ENCODE peak calls at places on chromosomes 4 and X, in six cellular contexts. Q is substantia nigra, V is PC-3, Z is mesenchymal stem cell, X is left lung, S is lung. G is an unnamed sample.

GRCh38 chrX:19698125-19698524 is 182.8 kb upstream of the MAP3K15 start:
- DNase-seq in Z (peak; percentile 53), S (peak; percentile 36), X (no peak), V (peak; percentile 70), Q (no peak), G (peak; percentile 20)

GRCh38 chrX:23764585-23764984 is 18.4 kb upstream of the SAT1 start:
- DNase-seq in X (no peak), Z (no peak), V (no peak), S (no peak), Q (no peak), G (no peak)

GRCh38 chrX:68461541-68461940 is 28.2 kb upstream of the OPHN1 start:
- DNase-seq in Z (peak; percentile 2), Q (no peak), X (no peak), V (no peak), S (no peak), G (no peak)

GRCh38 chr4:187550256-187550950 is 445.2 kb upstream of the ZFP42 start:
- DNase-seq in S (no peak), V (peak; percentile 22), X (no peak), Z (no peak), Q (no peak), G (no peak)

GRCh38 chr4:71209161-71209560 is 129.7 kb upstream of the SLC4A4 start:
- DNase-seq in Z (peak; percentile 65), Q (no peak), X (no peak), V (no peak), S (no peak), G (no peak)

GRCh38 chr4:177356191-177356590 is 46.5 kb downstream of the NEIL3 start:
- DNase-seq in Q (no peak), V (no peak), S (no peak), Z (no peak), X (no peak), G (no peak)

GRCh38 chrX:19195243-19195610 is 73.0 kb upstream of the ADGRG2 start:
- DNase-seq in X (no peak), V (no peak), Q (no peak), Z (no peak), S (no peak), G (no peak)

GRCh38 chr4:125244848-125245450 is 69.8 kb upstream of the FAT4 start:
- DNase-seq in X (no peak), S (no peak), V (peak; percentile 46), Q (no peak), Z (peak; percentile 36), G (no peak)

GRCh38 chrX:8629871-8630270 is 102.1 kb downstream of the ANOS1 start:
- DNase-seq in S (no peak), Q (no peak), X (no peak), V (peak; percentile 93), Z (no peak), G (no peak)

GRCh38 chr4:19807505-19807904 is 444.2 kb upstream of the SLIT2 start:
- DNase-seq in S (no peak), V (peak; percentile 4), X (no peak), Z (peak; percentile 82), Q (no peak), G (no peak)

GRCh38 chr4:133483600-133484246 is 334.6 kb downstream of the PCDH10 start:
- DNase-seq in Q (peak; percentile 6), X (no peak), S (no peak), Z (peak; percentile 62), V (peak; percentile 45), G (no peak)

GRCh38 chr4:168308912-168309311 is 9.6 kb downstream of the DDX60 start:
- DNase-seq in V (no peak), X (no peak), S (no peak), Z (no peak), Q (no peak), G (no peak)

GRCh38 chrX:38774249-38774648 is 27.0 kb upstream of the MID1IP1 start:
- DNase-seq in V (peak; percentile 15), S (no peak), X (no peak), Z (no peak), Q (no peak), G (no peak)

GRCh38 chrX:40877869-40878268 is 142.5 kb upstream of the MED14 start:
- DNase-seq in Q (no peak), S (no peak), V (peak; percentile 61), Z (peak; percentile 24), X (no peak), G (no peak)

GRCh38 chrX:66051989-66052388 is 12.1 kb upstream of the VSIG4 start:
- DNase-seq in Z (no peak), X (no peak), S (no peak), Q (no peak), V (no peak), G (no peak)

GRCh38 chr4:79049840-79050520 is 110.7 kb upstream of the PAQR3 start:
- DNase-seq in X (no peak), Q (no peak), Z (no peak), S (no peak), V (peak; percentile 8), G (no peak)

GRCh38 chr4:2755821-2756690 is at the start of gene TNIP2:
- DNase-seq in X (peak; percentile 92), S (peak; percentile 85), Z (peak; percentile 80), Q (peak; percentile 66), V (peak; percentile 73), G (peak; percentile 84)
- H3K27ac ChIP-seq in X (peak within 1 kb of the TSS; percentile 94), S (peak within 1 kb of the TSS; percentile 94), Z (no peak within 1 kb of the TSS), Q (peak within 1 kb of the TSS; percentile 75), V (peak within 1 kb of the TSS; percentile 29), G (peak within 1 kb of the TSS; percentile 84)

GRCh38 chr4:153464068-153464467 is 2.1 kb upstream of the TMEM131L start:
- DNase-seq in V (peak; percentile 12), X (no peak), Q (no peak), Z (peak; percentile 22), S (no peak), G (no peak)

GRCh38 chr4:153465922-153466636 is at the start of gene TMEM131L:
- DNase-seq in X (peak; percentile 78), Z (peak; percentile 71), S (peak; percentile 73), Q (peak; percentile 64), V (peak; percentile 53), G (peak; percentile 85)

GRCh38 chr4:153466637-153467153 is 535 bp downstream of the TMEM131L start:
- DNase-seq in Z (no peak), Q (no peak), S (no peak), V (no peak), X (no peak), G (no peak)

GRCh38 chr4:153465583-153465921 is 608 bp upstream of the TMEM131L start:
- DNase-seq in Z (peak; percentile 62), Q (no peak), X (peak; percentile 51), S (peak; percentile 41), V (peak; percentile 47), G (peak; percentile 84)

DNA sequence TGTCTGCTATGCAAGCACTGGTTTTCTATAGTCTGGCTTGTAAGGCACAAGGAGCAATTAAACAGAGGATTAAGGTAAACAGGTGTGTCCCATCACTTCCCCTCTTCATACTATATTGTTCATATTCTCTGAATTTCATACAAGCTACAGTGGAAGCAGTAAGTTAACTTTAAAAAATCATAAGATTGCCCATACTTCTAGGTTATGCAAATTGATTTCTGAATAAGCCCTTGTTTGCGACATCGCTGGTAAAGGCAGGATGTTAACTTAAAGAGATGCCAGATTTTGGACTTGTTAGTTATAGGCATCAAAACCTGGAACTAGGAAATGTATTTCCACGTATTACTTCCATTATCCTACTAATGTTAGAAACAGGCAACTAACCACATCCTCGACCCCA is 1.0 kb upstream of the TMEM131L start:
- DNase-seq in Z (no peak), X (no peak), S (no peak), V (no peak), Q (no peak), G (no peak)
- H3K27ac ChIP-seq in Z (no peak overlapping the region), X (peak overlapping the region; percentile 95), S (no peak overlapping the region), V (no peak overlapping the region), Q (peak overlapping the region; percentile 16), G (peak overlapping the region; percentile 95)

GRCh38 chrX:124085063-124085462 is 123.6 kb downstream of the STAG2 start:
- DNase-seq in Q (no peak), Z (no peak), S (no peak), X (no peak), V (no peak), G (no peak)

GRCh38 chrX:124086411-124086810 is 124.9 kb downstream of the STAG2 start:
- DNase-seq in S (no peak), Z (no peak), X (no peak), Q (no peak), V (no peak), G (no peak)

GRCh38 chrX:124087000-124087746 is 125.7 kb downstream of the STAG2 start:
- DNase-seq in Q (no peak), S (no peak), V (no peak), Z (no peak), X (no peak), G (no peak)
- H3K27ac ChIP-seq in Q (no peak overlapping the region), S (no peak overlapping the region), V (no peak overlapping the region), Z (no peak overlapping the region), X (no peak overlapping the region), G (no peak overlapping the region)

GRCh38 chr4:51907001-51907669 is 64.2 kb downstream of the DCUN1D4 start:
- DNase-seq in S (no peak), Q (no peak), V (no peak), Z (no peak), X (no peak), G (no peak)
- H3K27ac ChIP-seq in S (no peak overlapping the region), Q (no peak overlapping the region), V (no peak overlapping the region), Z (no peak overlapping the region), X (peak overlapping the region; percentile 38), G (no peak overlapping the region)

DNA sequence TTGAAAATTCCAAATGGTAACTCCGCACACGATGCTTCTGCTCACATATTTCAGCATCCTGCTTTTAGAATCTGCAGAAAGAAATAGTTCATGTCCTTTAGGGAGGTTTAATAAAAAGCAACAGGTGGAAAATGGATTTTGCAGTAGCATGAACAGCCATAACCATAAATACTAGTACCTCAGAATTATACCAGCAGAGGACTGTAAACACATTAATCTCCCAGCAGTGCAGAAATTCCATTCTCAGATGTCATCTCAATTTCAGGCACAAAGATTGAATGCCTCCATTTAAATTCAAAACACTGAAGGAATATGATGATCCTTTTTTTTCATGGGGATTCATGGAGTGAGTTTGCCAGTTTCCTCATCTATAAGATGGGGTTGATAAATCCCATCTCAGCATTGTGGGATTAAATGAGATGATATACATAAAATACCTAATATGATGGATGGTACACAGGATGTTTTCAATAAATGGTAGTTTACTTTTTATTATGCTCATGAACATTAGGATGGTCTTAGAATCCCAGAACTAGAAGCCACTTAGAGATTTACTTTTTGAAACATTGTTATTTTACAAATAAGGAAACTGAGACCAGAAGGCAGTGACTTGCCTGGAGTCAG is 578 bp upstream of the LIMCH1 start:
- DNase-seq in X (no peak), Q (no peak), V (peak; percentile 2), Z (no peak), S (no peak), G (no peak)
- H3K27ac ChIP-seq in X (no peak overlapping the region), Q (no peak overlapping the region), V (no peak overlapping the region), Z (no peak overlapping the region), S (peak overlapping the region; percentile 6), G (peak overlapping the region; percentile 84)

DNA sequence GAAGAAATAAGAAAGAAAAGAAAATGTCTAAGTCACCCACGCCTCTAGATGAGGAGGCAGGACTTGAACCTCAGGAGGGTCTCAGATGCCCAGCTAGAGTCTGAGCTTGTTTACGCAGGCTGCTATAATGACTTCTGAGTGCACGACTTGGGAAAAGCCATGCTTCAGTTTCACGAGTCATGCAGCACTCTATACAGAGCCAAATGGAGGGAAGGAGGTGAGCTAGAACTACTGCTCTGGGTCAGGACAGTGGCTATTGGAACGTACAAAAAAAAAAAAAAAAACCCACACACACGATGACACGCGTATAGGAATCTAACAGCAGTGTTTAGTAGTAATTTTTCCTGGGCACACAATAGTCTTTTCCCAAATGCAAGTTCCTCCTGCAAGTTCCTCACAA is 36.8 kb downstream of the IRF2 start:
- DNase-seq in Q (no peak), V (no peak), Z (no peak), X (no peak), S (no peak), G (no peak)
- H3K27ac ChIP-seq in Q (no peak overlapping the region), V (no peak overlapping the region), Z (no peak overlapping the region), X (peak overlapping the region; percentile 35), S (no peak overlapping the region), G (no peak overlapping the region)

GRCh38 chrX:154732421-154733071 is 18.3 kb downstream of the GAB3 start:
- DNase-seq in X (no peak), Z (peak; percentile 81), Q (no peak), S (no peak), V (peak; percentile 83), G (no peak)
- H3K27ac ChIP-seq in X (peak overlapping the region; percentile 89), Z (peak overlapping the region; percentile 62), Q (no peak overlapping the region), S (peak overlapping the region; percentile 69), V (peak overlapping the region; percentile 92), G (peak overlapping the region; percentile 74)

G was measured in tibial artery.